ENCODE peak calls at places on chromosomes 13 and 19, in six cellular contexts. One of them, this sample, is unnamed.
A peak's percentile ranks its signal among the peaks of the same experiment; 100 is the strongest.

GRCh38 chr13:86737334-86737932 is 933.7 kb upstream of the SLITRK5 start:
- DNase-seq in lower leg skin: no peak
- DNase-seq in A549: no peak
- DNase-seq in anterior cingulate cortex: no peak
- DNase-seq in MV-4-11: no peak
- DNase-seq in keratinocyte: no peak
- DNase-seq in this sample: no peak

GRCh38 chr19:1907563-1908363 is 2.6 kb downstream of the ADAT3 start:
- DNase-seq in A549: no peak
- DNase-seq in lower leg skin: no peak
- DNase-seq in keratinocyte: no peak
- DNase-seq in MV-4-11: no peak
- DNase-seq in anterior cingulate cortex: peak; percentile 50
- DNase-seq in this sample: no peak

GRCh38 chr13:74036373-74036772 is 97.8 kb downstream of the KLF12 start:
- DNase-seq in MV-4-11: no peak
- DNase-seq in keratinocyte: peak; percentile 28
- DNase-seq in anterior cingulate cortex: no peak
- DNase-seq in lower leg skin: peak; percentile 32
- DNase-seq in A549: no peak
- DNase-seq in this sample: no peak

GRCh38 chr13:79995334-79995733 is 345.6 kb downstream of the SPRY2 start:
- DNase-seq in lower leg skin: no peak
- DNase-seq in A549: no peak
- DNase-seq in keratinocyte: peak; percentile 40
- DNase-seq in anterior cingulate cortex: no peak
- DNase-seq in MV-4-11: no peak
- DNase-seq in this sample: no peak

GRCh38 chr13:67135356-67135755 is 94.8 kb downstream of the PCDH9 start:
- DNase-seq in MV-4-11: no peak
- DNase-seq in anterior cingulate cortex: no peak
- DNase-seq in lower leg skin: no peak
- DNase-seq in A549: no peak
- DNase-seq in keratinocyte: no peak
- DNase-seq in this sample: no peak

GRCh38 chr19:3899531-3900294 is 19.2 kb downstream of the ATCAY start:
- DNase-seq in anterior cingulate cortex: no peak
- DNase-seq in MV-4-11: no peak
- DNase-seq in keratinocyte: no peak
- DNase-seq in A549: no peak
- DNase-seq in lower leg skin: no peak
- DNase-seq in this sample: no peak

GRCh38 chr19:6528544-6529121 is 2.2 kb upstream of the TNFSF9 start:
- DNase-seq in anterior cingulate cortex: peak; percentile 66
- DNase-seq in keratinocyte: no peak
- DNase-seq in lower leg skin: peak; percentile 51
- DNase-seq in MV-4-11: peak; percentile 95
- DNase-seq in A549: no peak
- DNase-seq in this sample: no peak

GRCh38 chr19:44050740-44051653 is 839 bp upstream of the ZNF223 start:
- DNase-seq in lower leg skin: no peak
- DNase-seq in keratinocyte: no peak
- DNase-seq in MV-4-11: no peak
- DNase-seq in A549: no peak
- DNase-seq in anterior cingulate cortex: no peak
- DNase-seq in this sample: no peak

GRCh38 chr19:870314-870713 is 10.8 kb downstream of the CFD start:
- DNase-seq in anterior cingulate cortex: no peak
- DNase-seq in keratinocyte: no peak
- DNase-seq in A549: no peak
- DNase-seq in MV-4-11: no peak
- DNase-seq in lower leg skin: no peak
- DNase-seq in this sample: no peak

GRCh38 chr19:49987159-49987698 is 26.3 kb upstream of the SIGLEC11 start:
- DNase-seq in lower leg skin: peak; percentile 79
- DNase-seq in anterior cingulate cortex: peak; percentile 47
- DNase-seq in A549: peak; percentile 58
- DNase-seq in MV-4-11: peak; percentile 99
- DNase-seq in keratinocyte: peak; percentile 54
- DNase-seq in this sample: peak; percentile 94

GRCh38 chr13:29568731-29569130 is 26.8 kb downstream of the SLC7A1 start:
- DNase-seq in lower leg skin: no peak
- DNase-seq in anterior cingulate cortex: no peak
- DNase-seq in MV-4-11: no peak
- DNase-seq in keratinocyte: no peak
- DNase-seq in A549: no peak
- DNase-seq in this sample: no peak

GRCh38 chr19:43300876-43301765 is 31.8 kb upstream of the PSG9 start:
- DNase-seq in MV-4-11: no peak
- DNase-seq in anterior cingulate cortex: no peak
- DNase-seq in keratinocyte: no peak
- DNase-seq in A549: no peak
- DNase-seq in lower leg skin: no peak
- DNase-seq in this sample: no peak

GRCh38 chr13:112782433-112783010 is 92.7 kb downstream of the ATP11A start:
- DNase-seq in anterior cingulate cortex: no peak
- DNase-seq in A549: no peak
- DNase-seq in keratinocyte: no peak
- DNase-seq in MV-4-11: no peak
- DNase-seq in lower leg skin: no peak
- DNase-seq in this sample: no peak

GRCh38 chr13:27483421-27483820 is 33.1 kb upstream of the MTIF3 start:
- DNase-seq in MV-4-11: no peak
- DNase-seq in A549: no peak
- DNase-seq in keratinocyte: no peak
- DNase-seq in anterior cingulate cortex: no peak
- DNase-seq in lower leg skin: no peak
- DNase-seq in this sample: no peak

GRCh38 chr13:94534171-94534570 is 54.7 kb upstream of the DCT start:
- DNase-seq in lower leg skin: no peak
- DNase-seq in anterior cingulate cortex: no peak
- DNase-seq in MV-4-11: no peak
- DNase-seq in A549: no peak
- DNase-seq in keratinocyte: no peak
- DNase-seq in this sample: no peak

GRCh38 chr13:97214921-97215320 is 7.2 kb upstream of the MBNL2 start:
- DNase-seq in A549: no peak
- DNase-seq in anterior cingulate cortex: no peak
- DNase-seq in lower leg skin: no peak
- DNase-seq in MV-4-11: no peak
- DNase-seq in keratinocyte: no peak
- DNase-seq in this sample: no peak

GRCh38 chr19:51448011-51448744 is 10.1 kb downstream of the SIGLEC8 start:
- DNase-seq in A549: no peak
- DNase-seq in anterior cingulate cortex: no peak
- DNase-seq in MV-4-11: no peak
- DNase-seq in keratinocyte: no peak
- DNase-seq in lower leg skin: no peak
- DNase-seq in this sample: no peak

GRCh38 chr13:58963321-58963720 is 1200.4 kb downstream of the DIAPH3 start:
- DNase-seq in lower leg skin: no peak
- DNase-seq in A549: no peak
- DNase-seq in keratinocyte: no peak
- DNase-seq in MV-4-11: no peak
- DNase-seq in anterior cingulate cortex: no peak
- DNase-seq in this sample: no peak

GRCh38 chr19:6198896-6199239 is 63.4 kb downstream of the ACSBG2 start:
- DNase-seq in MV-4-11: no peak
- DNase-seq in keratinocyte: no peak
- DNase-seq in lower leg skin: no peak
- DNase-seq in anterior cingulate cortex: no peak
- DNase-seq in A549: no peak
- DNase-seq in this sample: no peak

GRCh38 chr19:44626067-44626624 is 12.8 kb downstream of the IGSF23 start:
- DNase-seq in keratinocyte: no peak
- DNase-seq in A549: peak; percentile 79
- DNase-seq in lower leg skin: no peak
- DNase-seq in anterior cingulate cortex: no peak
- DNase-seq in MV-4-11: no peak
- DNase-seq in this sample: no peak

GRCh38 chr13:75395056-75395455 is 86.9 kb downstream of the TBC1D4 start:
- DNase-seq in A549: no peak
- DNase-seq in lower leg skin: no peak
- DNase-seq in anterior cingulate cortex: no peak
- DNase-seq in MV-4-11: peak; percentile 77
- DNase-seq in keratinocyte: no peak
- DNase-seq in this sample: no peak

GRCh38 chr19:1038995-1039645 is 787 bp upstream of the ABCA7 start:
- DNase-seq in keratinocyte: no peak
- DNase-seq in A549: no peak
- DNase-seq in lower leg skin: no peak
- DNase-seq in anterior cingulate cortex: no peak
- DNase-seq in MV-4-11: no peak
- DNase-seq in this sample: no peak

GRCh38 chr13:110340812-110341444 is 33.8 kb downstream of the COL4A2 start:
- DNase-seq in MV-4-11: no peak
- DNase-seq in keratinocyte: no peak
- DNase-seq in A549: no peak
- DNase-seq in lower leg skin: peak; percentile 54
- DNase-seq in anterior cingulate cortex: no peak
- DNase-seq in this sample: no peak

GRCh38 chr19:40799558-40800338 is 757 bp downstream of the EGLN2 start:
- DNase-seq in keratinocyte: no peak
- DNase-seq in anterior cingulate cortex: peak; percentile 53
- DNase-seq in MV-4-11: no peak
- DNase-seq in lower leg skin: no peak
- DNase-seq in A549: no peak
- DNase-seq in this sample: no peak

GRCh38 chr13:110944121-110944967 is 29.5 kb upstream of the ANKRD10 start:
- DNase-seq in lower leg skin: no peak
- DNase-seq in keratinocyte: no peak
- DNase-seq in A549: peak; percentile 44
- DNase-seq in anterior cingulate cortex: no peak
- DNase-seq in MV-4-11: peak; percentile 73
- DNase-seq in this sample: no peak

GRCh38 chr13:19984430-19985218 is 26.1 kb downstream of the ZMYM2 start:
- DNase-seq in anterior cingulate cortex: no peak
- DNase-seq in MV-4-11: peak; percentile 62
- DNase-seq in keratinocyte: no peak
- DNase-seq in A549: peak; percentile 18
- DNase-seq in lower leg skin: no peak
- DNase-seq in this sample: no peak

GRCh38 chr13:27007166-27007565 is 164.4 kb downstream of the USP12 start:
- DNase-seq in keratinocyte: no peak
- DNase-seq in anterior cingulate cortex: peak; percentile 34
- DNase-seq in A549: no peak
- DNase-seq in MV-4-11: no peak
- DNase-seq in lower leg skin: no peak
- DNase-seq in this sample: no peak